ENCODE peak calls at places on chromosomes 6 and 20, in nine cellular contexts. One of them, this sample, is unnamed.

GRCh38 chr6:39952170-39952569 is 17.9 kb upstream of the MOCS1 start:
- DNase-seq in tibial nerve: no peak
- DNase-seq in endothelial cell of umbilical vein: no peak
- DNase-seq in SK-N-SH: no peak
- DNase-seq in CD8-positive, alpha-beta T cell: no peak
- DNase-seq in HCT116: no peak
- DNase-seq in RWPE1: no peak
- DNase-seq in left ventricle myocardium inferior: no peak
- DNase-seq in brain microvascular endothelial cell: no peak
- DNase-seq in this sample: no peak

GRCh38 chr6:79421707-79422484 is 115.3 kb downstream of the LCA5 start:
- DNase-seq in tibial nerve: no peak
- DNase-seq in RWPE1: peak
- DNase-seq in CD8-positive, alpha-beta T cell: no peak
- DNase-seq in HCT116: no peak
- DNase-seq in endothelial cell of umbilical vein: peak
- DNase-seq in brain microvascular endothelial cell: peak
- DNase-seq in left ventricle myocardium inferior: no peak
- DNase-seq in SK-N-SH: peak
- DNase-seq in this sample: no peak

GRCh38 chr6:56742122-56742791 is 99.6 kb upstream of the DST start:
- DNase-seq in HCT116: no peak
- DNase-seq in RWPE1: no peak
- DNase-seq in SK-N-SH: no peak
- DNase-seq in endothelial cell of umbilical vein: no peak
- DNase-seq in brain microvascular endothelial cell: no peak
- DNase-seq in left ventricle myocardium inferior: no peak
- DNase-seq in CD8-positive, alpha-beta T cell: no peak
- DNase-seq in tibial nerve: no peak
- DNase-seq in this sample: no peak

GRCh38 chr20:48595495-48596475 is 232.0 kb downstream of the PREX1 start:
- DNase-seq in SK-N-SH: no peak
- DNase-seq in RWPE1: no peak
- DNase-seq in tibial nerve: no peak
- DNase-seq in CD8-positive, alpha-beta T cell: no peak
- DNase-seq in endothelial cell of umbilical vein: no peak
- DNase-seq in left ventricle myocardium inferior: no peak
- DNase-seq in HCT116: no peak
- DNase-seq in brain microvascular endothelial cell: no peak
- DNase-seq in this sample: no peak

GRCh38 chr20:15185913-15186312 is 848.5 kb upstream of the FLRT3 start:
- DNase-seq in brain microvascular endothelial cell: no peak
- DNase-seq in SK-N-SH: no peak
- DNase-seq in endothelial cell of umbilical vein: no peak
- DNase-seq in CD8-positive, alpha-beta T cell: no peak
- DNase-seq in RWPE1: no peak
- DNase-seq in tibial nerve: no peak
- DNase-seq in HCT116: no peak
- DNase-seq in left ventricle myocardium inferior: no peak
- DNase-seq in this sample: no peak

GRCh38 chr6:73734843-73735453 is 38.9 kb downstream of the CD109 start:
- DNase-seq in HCT116: no peak
- DNase-seq in RWPE1: no peak
- DNase-seq in left ventricle myocardium inferior: no peak
- DNase-seq in tibial nerve: no peak
- DNase-seq in CD8-positive, alpha-beta T cell: no peak
- DNase-seq in SK-N-SH: no peak
- DNase-seq in endothelial cell of umbilical vein: no peak
- DNase-seq in brain microvascular endothelial cell: no peak
- DNase-seq in this sample: no peak

GRCh38 chr20:36153754-36154695 is 515 bp upstream of the EPB41L1 start:
- DNase-seq in SK-N-SH: peak
- DNase-seq in tibial nerve: peak
- DNase-seq in left ventricle myocardium inferior: peak
- DNase-seq in HCT116: no peak
- DNase-seq in RWPE1: peak
- DNase-seq in CD8-positive, alpha-beta T cell: peak
- DNase-seq in endothelial cell of umbilical vein: peak
- DNase-seq in brain microvascular endothelial cell: peak
- DNase-seq in this sample: peak

GRCh38 chr6:41199427-41200246 is 1.3 kb downstream of the TREML2 start:
- DNase-seq in endothelial cell of umbilical vein: no peak
- DNase-seq in RWPE1: no peak
- DNase-seq in left ventricle myocardium inferior: no peak
- DNase-seq in brain microvascular endothelial cell: no peak
- DNase-seq in tibial nerve: no peak
- DNase-seq in HCT116: no peak
- DNase-seq in SK-N-SH: no peak
- DNase-seq in CD8-positive, alpha-beta T cell: no peak
- DNase-seq in this sample: no peak

GRCh38 chr6:158286413-158286812 is 25.9 kb upstream of the TULP4 start:
- DNase-seq in left ventricle myocardium inferior: no peak
- DNase-seq in HCT116: no peak
- DNase-seq in brain microvascular endothelial cell: peak
- DNase-seq in SK-N-SH: no peak
- DNase-seq in tibial nerve: no peak
- DNase-seq in CD8-positive, alpha-beta T cell: no peak
- DNase-seq in endothelial cell of umbilical vein: peak
- DNase-seq in RWPE1: no peak
- DNase-seq in this sample: no peak

GRCh38 chr20:884983-885952 is 30.9 kb downstream of the ANGPT4 start:
- DNase-seq in tibial nerve: peak
- DNase-seq in SK-N-SH: no peak
- DNase-seq in RWPE1: no peak
- DNase-seq in brain microvascular endothelial cell: peak
- DNase-seq in HCT116: no peak
- DNase-seq in CD8-positive, alpha-beta T cell: no peak
- DNase-seq in endothelial cell of umbilical vein: peak
- DNase-seq in left ventricle myocardium inferior: peak
- DNase-seq in this sample: no peak

GRCh38 chr20:34301587-34302311 is 1.4 kb downstream of the AHCY start:
- DNase-seq in tibial nerve: no peak
- DNase-seq in left ventricle myocardium inferior: no peak
- DNase-seq in HCT116: no peak
- DNase-seq in RWPE1: no peak
- DNase-seq in endothelial cell of umbilical vein: no peak
- DNase-seq in brain microvascular endothelial cell: no peak
- DNase-seq in SK-N-SH: no peak
- DNase-seq in CD8-positive, alpha-beta T cell: no peak
- DNase-seq in this sample: no peak

GRCh38 chr6:80477591-80478370 is 371.3 kb downstream of the BCKDHB start:
- DNase-seq in CD8-positive, alpha-beta T cell: no peak
- DNase-seq in brain microvascular endothelial cell: no peak
- DNase-seq in HCT116: no peak
- DNase-seq in RWPE1: no peak
- DNase-seq in tibial nerve: no peak
- DNase-seq in left ventricle myocardium inferior: no peak
- DNase-seq in SK-N-SH: no peak
- DNase-seq in endothelial cell of umbilical vein: no peak
- DNase-seq in this sample: no peak

GRCh38 chr20:43658068-43658722 is 8.7 kb upstream of the MYBL2 start:
- DNase-seq in endothelial cell of umbilical vein: no peak
- DNase-seq in SK-N-SH: no peak
- DNase-seq in RWPE1: peak
- DNase-seq in left ventricle myocardium inferior: no peak
- DNase-seq in brain microvascular endothelial cell: no peak
- DNase-seq in HCT116: no peak
- DNase-seq in CD8-positive, alpha-beta T cell: no peak
- DNase-seq in tibial nerve: no peak
- DNase-seq in this sample: no peak

GRCh38 chr6:111739257-111739696 is 133.6 kb upstream of the TRAF3IP2 start:
- DNase-seq in SK-N-SH: peak
- DNase-seq in HCT116: no peak
- DNase-seq in endothelial cell of umbilical vein: no peak
- DNase-seq in CD8-positive, alpha-beta T cell: no peak
- DNase-seq in tibial nerve: no peak
- DNase-seq in brain microvascular endothelial cell: no peak
- DNase-seq in left ventricle myocardium inferior: no peak
- DNase-seq in RWPE1: no peak
- DNase-seq in this sample: no peak

GRCh38 chr6:111736005-111736607 is 130.4 kb upstream of the TRAF3IP2 start:
- DNase-seq in tibial nerve: no peak
- DNase-seq in CD8-positive, alpha-beta T cell: no peak
- DNase-seq in endothelial cell of umbilical vein: no peak
- DNase-seq in left ventricle myocardium inferior: no peak
- DNase-seq in SK-N-SH: no peak
- DNase-seq in brain microvascular endothelial cell: no peak
- DNase-seq in HCT116: no peak
- DNase-seq in RWPE1: no peak
- DNase-seq in this sample: no peak

GRCh38 chr6:111738156-111738555 is 132.5 kb upstream of the TRAF3IP2 start:
- DNase-seq in SK-N-SH: no peak
- DNase-seq in brain microvascular endothelial cell: no peak
- DNase-seq in CD8-positive, alpha-beta T cell: no peak
- DNase-seq in endothelial cell of umbilical vein: no peak
- DNase-seq in left ventricle myocardium inferior: no peak
- DNase-seq in tibial nerve: no peak
- DNase-seq in RWPE1: no peak
- DNase-seq in HCT116: no peak
- DNase-seq in this sample: no peak

GRCh38 chr6:111738631-111739030 is 133.0 kb upstream of the TRAF3IP2 start:
- DNase-seq in CD8-positive, alpha-beta T cell: no peak
- DNase-seq in endothelial cell of umbilical vein: no peak
- DNase-seq in HCT116: no peak
- DNase-seq in RWPE1: no peak
- DNase-seq in brain microvascular endothelial cell: no peak
- DNase-seq in left ventricle myocardium inferior: no peak
- DNase-seq in tibial nerve: no peak
- DNase-seq in SK-N-SH: no peak
- DNase-seq in this sample: no peak

DNA sequence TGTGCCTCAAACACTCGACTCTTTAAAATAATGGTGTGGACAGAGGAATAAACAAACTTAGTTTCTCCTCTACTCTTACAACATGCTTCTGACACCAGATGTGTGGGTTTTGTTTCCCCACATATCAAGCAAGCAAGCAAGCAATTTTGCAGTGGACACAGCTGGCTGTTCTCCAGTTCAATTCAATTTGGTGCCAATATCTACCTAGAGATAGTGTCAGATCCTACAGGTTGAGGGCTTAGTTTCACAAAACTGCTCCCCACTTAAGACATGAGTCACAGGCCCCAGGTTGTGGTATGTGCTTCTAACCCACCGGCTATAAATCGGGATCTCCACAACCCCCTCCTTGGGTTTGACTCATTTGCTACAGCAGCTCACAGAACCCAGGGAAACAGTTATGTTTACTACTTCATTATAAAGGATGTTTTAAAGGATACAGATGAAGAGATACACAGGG is 131.4 kb upstream of the TRAF3IP2 start:
- DNase-seq in CD8-positive, alpha-beta T cell: no peak
- DNase-seq in brain microvascular endothelial cell: no peak
- DNase-seq in SK-N-SH: no peak
- DNase-seq in RWPE1: peak
- DNase-seq in tibial nerve: no peak
- DNase-seq in HCT116: no peak
- DNase-seq in left ventricle myocardium inferior: no peak
- DNase-seq in endothelial cell of umbilical vein: no peak
- DNase-seq in this sample: no peak
- H3K27ac ChIP-seq in CD8-positive, alpha-beta T cell: no peak
- H3K27ac ChIP-seq in brain microvascular endothelial cell: no peak
- H3K27ac ChIP-seq in SK-N-SH: no peak
- H3K27ac ChIP-seq in RWPE1: no peak
- H3K27ac ChIP-seq in tibial nerve: no peak
- H3K27ac ChIP-seq in HCT116: no peak
- H3K27ac ChIP-seq in left ventricle myocardium inferior: peak
- H3K27ac ChIP-seq in endothelial cell of umbilical vein: no peak
- H3K27ac ChIP-seq in this sample: no peak

DNA sequence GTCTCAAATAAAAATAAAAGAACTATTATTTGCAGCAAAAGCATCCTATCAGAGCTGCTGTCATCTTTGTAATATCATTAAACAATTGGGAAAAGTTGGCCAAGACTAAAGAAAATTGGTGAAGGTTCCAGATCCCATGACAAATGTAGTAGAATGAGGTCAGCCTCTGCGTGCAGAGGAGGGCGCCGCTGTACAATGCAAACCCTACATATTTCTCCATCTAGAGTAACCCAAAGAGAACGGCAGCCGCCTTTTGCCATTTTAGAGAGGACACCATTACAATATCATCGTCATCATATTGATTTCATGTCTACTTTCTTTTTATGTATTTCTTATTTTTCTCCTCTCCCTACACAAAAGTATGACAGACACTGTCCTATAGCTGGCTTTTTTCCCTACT is 59.5 kb downstream of the ZMYND8 start:
- DNase-seq in left ventricle myocardium inferior: no peak
- DNase-seq in CD8-positive, alpha-beta T cell: no peak
- DNase-seq in SK-N-SH: no peak
- DNase-seq in endothelial cell of umbilical vein: no peak
- DNase-seq in brain microvascular endothelial cell: no peak
- DNase-seq in HCT116: no peak
- DNase-seq in tibial nerve: no peak
- DNase-seq in RWPE1: no peak
- DNase-seq in this sample: no peak
- H3K27ac ChIP-seq in left ventricle myocardium inferior: no peak
- H3K27ac ChIP-seq in CD8-positive, alpha-beta T cell: no peak
- H3K27ac ChIP-seq in SK-N-SH: no peak
- H3K27ac ChIP-seq in endothelial cell of umbilical vein: no peak
- H3K27ac ChIP-seq in brain microvascular endothelial cell: no peak
- H3K27ac ChIP-seq in HCT116: no peak
- H3K27ac ChIP-seq in tibial nerve: peak
- H3K27ac ChIP-seq in RWPE1: peak
- H3K27ac ChIP-seq in this sample: no peak

GRCh38 chr6:71248866-71249265 is 39.7 kb upstream of the OGFRL1 start:
- DNase-seq in HCT116: no peak
- DNase-seq in tibial nerve: no peak
- DNase-seq in brain microvascular endothelial cell: no peak
- DNase-seq in SK-N-SH: no peak
- DNase-seq in left ventricle myocardium inferior: no peak
- DNase-seq in RWPE1: no peak
- DNase-seq in CD8-positive, alpha-beta T cell: no peak
- DNase-seq in endothelial cell of umbilical vein: peak
- DNase-seq in this sample: no peak
- H3K27ac ChIP-seq in HCT116: no peak
- H3K27ac ChIP-seq in tibial nerve: peak
- H3K27ac ChIP-seq in brain microvascular endothelial cell: no peak
- H3K27ac ChIP-seq in SK-N-SH: peak
- H3K27ac ChIP-seq in left ventricle myocardium inferior: peak
- H3K27ac ChIP-seq in RWPE1: peak
- H3K27ac ChIP-seq in CD8-positive, alpha-beta T cell: no peak
- H3K27ac ChIP-seq in endothelial cell of umbilical vein: peak
- H3K27ac ChIP-seq in this sample: no peak

GRCh38 chr6:138044972-138045371 is 62.2 kb downstream of the PERP start:
- DNase-seq in brain microvascular endothelial cell: no peak
- DNase-seq in SK-N-SH: no peak
- DNase-seq in RWPE1: no peak
- DNase-seq in endothelial cell of umbilical vein: no peak
- DNase-seq in tibial nerve: no peak
- DNase-seq in HCT116: no peak
- DNase-seq in CD8-positive, alpha-beta T cell: no peak
- DNase-seq in left ventricle myocardium inferior: no peak
- DNase-seq in this sample: no peak

DNA sequence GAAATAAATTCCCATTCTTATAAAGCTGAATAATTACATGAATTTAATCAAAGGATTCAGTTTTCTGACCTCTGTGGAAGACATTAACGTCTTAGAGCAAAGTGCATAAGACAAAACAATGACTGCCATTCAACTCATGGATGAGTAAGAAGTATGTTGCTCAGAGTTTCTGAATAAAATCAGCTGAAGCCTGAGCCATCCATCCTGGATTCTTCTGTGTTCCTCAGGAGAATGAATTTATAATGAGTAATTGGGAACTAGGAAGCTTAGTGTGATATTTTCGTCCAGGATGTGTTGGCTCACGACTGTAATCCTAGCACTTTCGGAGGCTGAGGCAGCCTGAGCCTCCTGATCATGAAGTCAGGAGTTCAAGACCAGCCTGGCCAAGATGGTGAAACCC is 62.8 kb downstream of the PERP start:
- DNase-seq in CD8-positive, alpha-beta T cell: no peak
- DNase-seq in tibial nerve: no peak
- DNase-seq in left ventricle myocardium inferior: no peak
- DNase-seq in SK-N-SH: no peak
- DNase-seq in brain microvascular endothelial cell: no peak
- DNase-seq in HCT116: no peak
- DNase-seq in RWPE1: peak
- DNase-seq in endothelial cell of umbilical vein: no peak
- DNase-seq in this sample: no peak
- H3K27ac ChIP-seq in CD8-positive, alpha-beta T cell: no peak
- H3K27ac ChIP-seq in tibial nerve: no peak
- H3K27ac ChIP-seq in left ventricle myocardium inferior: no peak
- H3K27ac ChIP-seq in SK-N-SH: no peak
- H3K27ac ChIP-seq in brain microvascular endothelial cell: no peak
- H3K27ac ChIP-seq in HCT116: no peak
- H3K27ac ChIP-seq in RWPE1: no peak
- H3K27ac ChIP-seq in endothelial cell of umbilical vein: no peak
- H3K27ac ChIP-seq in this sample: no peak

This sample was measured in thoracic aorta.